ENCODE peak calls at places on chromosomes 16 and 17, in six cellular contexts. N, W, J, Y, D and T are unnamed samples.

GRCh38 chr17:30958187-30958586 is 12.7 kb upstream of the RNF135 start:
- DNase-seq in N (no peak), W (no peak), J (no peak), Y (no peak), D (no peak), T (peak)

GRCh38 chr17:31390426-31390747 is 1.1 kb upstream of the RAB11FIP4 start:
- DNase-seq in N (no peak), W (no peak), J (no peak), Y (no peak), D (no peak), T (no peak)

GRCh38 chr16:47712276-47713224 is 251.4 kb downstream of the PHKB start:
- DNase-seq in N (no peak), W (no peak), J (no peak), Y (no peak), D (no peak), T (no peak)

GRCh38 chr16:15041260-15042011 is 14.4 kb downstream of the NTAN1 start:
- DNase-seq in N (no peak), W (peak), J (no peak), Y (no peak), D (no peak), T (no peak)

GRCh38 chr17:59165933-59166342 is 10.4 kb downstream of the PRR11 start:
- DNase-seq in N (peak), W (peak), J (peak), Y (peak), D (peak), T (peak)

GRCh38 chr17:3318336-3318735 is 20.2 kb upstream of the OR3A1 start:
- DNase-seq in N (peak), W (no peak), J (no peak), Y (no peak), D (no peak), T (no peak)

GRCh38 chr16:58099097-58099955 is 29.9 kb downstream of the CFAP20 start:
- DNase-seq in N (no peak), W (no peak), J (no peak), Y (no peak), D (no peak), T (no peak)

GRCh38 chr16:17566075-17566474 is 95.3 kb upstream of the XYLT1 start:
- DNase-seq in N (no peak), W (no peak), J (no peak), Y (no peak), D (no peak), T (no peak)

GRCh38 chr17:28758411-28759121 is 14.8 kb downstream of the TRAF4 start:
- DNase-seq in N (no peak), W (no peak), J (no peak), Y (no peak), D (no peak), T (no peak)

GRCh38 chr16:8686031-8686621 is 11.7 kb downstream of the ABAT start:
- DNase-seq in N (no peak), W (no peak), J (no peak), Y (no peak), D (no peak), T (no peak)

GRCh38 chr17:70021726-70022125 is 53.3 kb upstream of the KCNJ16 start:
- DNase-seq in N (no peak), W (no peak), J (peak), Y (no peak), D (no peak), T (no peak)

GRCh38 chr17:68455756-68456528 is 1.4 kb downstream of the WIPI1 start:
- DNase-seq in N (peak), W (no peak), J (no peak), Y (peak), D (no peak), T (peak)

GRCh38 chr17:40095944-40096791 is 4.2 kb downstream of the NR1D1 start:
- DNase-seq in N (no peak), W (no peak), J (no peak), Y (no peak), D (peak), T (no peak)

GRCh38 chr17:31388770-31389672 is 2.5 kb upstream of the RAB11FIP4 start:
- DNase-seq in N (no peak), W (peak), J (peak), Y (no peak), D (no peak), T (peak)

DNA sequence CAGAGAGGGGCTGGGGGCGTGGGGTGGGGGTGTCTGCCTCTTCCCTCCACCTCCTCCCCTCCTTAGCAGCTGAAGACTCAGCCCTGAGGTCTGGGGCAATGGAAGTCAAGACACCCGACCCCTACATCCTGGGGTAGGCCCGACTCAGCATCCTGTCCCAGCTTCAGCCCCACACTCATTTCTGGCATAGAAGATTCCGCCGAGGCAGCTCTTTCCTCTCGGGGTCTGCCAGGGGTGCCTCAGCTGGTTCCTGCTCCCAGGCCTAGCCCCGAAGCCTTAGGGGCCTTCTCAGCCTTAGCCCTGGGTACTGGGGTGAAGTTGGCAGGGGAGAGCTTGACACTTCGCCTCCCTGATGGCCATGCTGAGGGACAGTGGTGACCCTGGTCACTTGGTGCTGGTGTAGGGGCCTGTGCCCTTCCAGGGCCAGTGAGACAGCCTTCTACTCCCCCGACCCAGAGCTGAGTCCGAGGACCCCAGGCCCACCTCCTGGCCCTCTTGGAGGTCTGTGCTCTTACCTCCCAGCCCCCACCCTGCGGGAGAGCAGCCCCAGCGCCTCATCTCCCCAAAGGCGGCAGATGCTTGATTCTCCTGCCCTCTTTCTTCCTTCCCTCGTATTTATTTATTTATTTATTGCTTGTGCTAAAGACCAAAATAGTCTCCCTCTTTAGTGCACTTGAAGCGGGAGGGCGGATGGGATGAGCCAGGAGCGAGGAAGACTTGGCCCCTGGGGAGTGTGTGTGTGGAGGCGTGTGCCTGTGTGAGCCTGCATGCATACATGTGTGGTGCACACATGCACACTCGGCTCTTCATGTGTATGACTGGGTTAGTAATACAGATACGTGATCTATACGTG is 42.5 kb downstream of the KCNJ12 start:
- DNase-seq in N (no peak), W (no peak), J (no peak), Y (no peak), D (no peak), T (no peak)
- TF ChIP-seq MYC in N (no peak), W (no peak), J (no peak), Y (no peak), D (no peak), T (no peak)

GRCh38 chr17:45313419-45313771 is 3.4 kb downstream of the MAP3K14 start:
- DNase-seq in N (no peak), W (no peak), J (no peak), Y (no peak), D (no peak), T (no peak)

GRCh38 chr17:45311406-45311761 is 5.4 kb downstream of the MAP3K14 start:
- DNase-seq in N (no peak), W (no peak), J (no peak), Y (no peak), D (no peak), T (no peak)

GRCh38 chr17:45311762-45312476 is 4.9 kb downstream of the MAP3K14 start:
- DNase-seq in N (peak), W (no peak), J (no peak), Y (peak), D (no peak), T (no peak)

GRCh38 chr17:45313927-45314760 is 2.7 kb downstream of the MAP3K14 start:
- DNase-seq in N (no peak), W (no peak), J (no peak), Y (no peak), D (no peak), T (no peak)

GRCh38 chr17:45312477-45313418 is 4.1 kb downstream of the MAP3K14 start:
- DNase-seq in N (no peak), W (no peak), J (no peak), Y (no peak), D (no peak), T (no peak)
- H3K4me3 ChIP-seq in N (peak), W (no peak), J (no peak), Y (peak), D (peak), T (no peak)

DNA sequence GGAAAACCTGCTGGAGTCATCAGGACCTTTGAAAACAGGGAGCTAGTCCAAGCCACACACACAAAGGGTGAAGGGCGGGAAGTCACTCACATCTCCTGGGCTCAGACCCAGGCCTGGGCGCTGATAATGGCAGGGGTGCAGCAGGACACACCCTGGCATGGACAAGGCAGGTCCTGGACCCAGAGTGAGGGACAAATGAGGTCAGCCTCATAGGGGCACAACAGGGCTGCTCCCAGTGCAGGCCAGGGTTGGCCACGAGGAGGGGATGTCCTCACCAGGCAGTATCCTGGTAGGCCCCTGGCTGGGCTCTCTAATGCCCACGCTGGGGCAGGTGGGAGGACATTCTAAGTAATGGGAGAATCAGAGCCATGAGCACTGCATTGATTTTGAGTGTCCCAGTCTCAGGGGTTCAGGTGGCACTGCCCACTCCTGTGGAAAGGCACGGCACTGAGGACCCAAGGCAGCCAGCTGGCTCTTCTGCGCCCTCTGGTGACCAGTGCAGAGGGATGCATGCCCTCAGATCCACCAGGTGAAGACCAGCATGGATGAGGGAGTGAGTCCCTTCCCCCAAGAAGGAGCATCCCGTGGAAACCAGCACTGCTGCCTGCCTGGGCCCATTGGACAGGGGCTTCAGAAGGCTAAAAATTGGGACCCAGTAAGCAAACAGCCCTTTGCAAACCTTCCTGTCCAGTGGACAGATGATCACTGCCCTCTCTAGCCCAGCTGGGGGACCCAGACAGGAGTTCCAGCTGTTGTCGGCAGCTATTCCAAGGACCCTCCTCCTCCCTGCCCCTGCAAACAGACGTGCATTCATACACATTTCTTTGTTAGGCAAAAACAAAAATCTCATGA is 23.3 kb upstream of the SREBF1 start:
- DNase-seq in N (peak), W (peak), J (peak), Y (peak), D (no peak), T (peak)
- TF ChIP-seq POLR2A in N (no peak), W (no peak), J (no peak), Y (no peak), D (no peak), T (no peak)

GRCh38 chr17:53722407-53722806 is 100.3 kb upstream of the KIF2B start:
- DNase-seq in N (peak), W (no peak), J (no peak), Y (no peak), D (no peak), T (peak)
- TF ChIP-seq MYC in N (no peak), W (no peak), J (no peak), Y (no peak), D (no peak), T (no peak)

DNA sequence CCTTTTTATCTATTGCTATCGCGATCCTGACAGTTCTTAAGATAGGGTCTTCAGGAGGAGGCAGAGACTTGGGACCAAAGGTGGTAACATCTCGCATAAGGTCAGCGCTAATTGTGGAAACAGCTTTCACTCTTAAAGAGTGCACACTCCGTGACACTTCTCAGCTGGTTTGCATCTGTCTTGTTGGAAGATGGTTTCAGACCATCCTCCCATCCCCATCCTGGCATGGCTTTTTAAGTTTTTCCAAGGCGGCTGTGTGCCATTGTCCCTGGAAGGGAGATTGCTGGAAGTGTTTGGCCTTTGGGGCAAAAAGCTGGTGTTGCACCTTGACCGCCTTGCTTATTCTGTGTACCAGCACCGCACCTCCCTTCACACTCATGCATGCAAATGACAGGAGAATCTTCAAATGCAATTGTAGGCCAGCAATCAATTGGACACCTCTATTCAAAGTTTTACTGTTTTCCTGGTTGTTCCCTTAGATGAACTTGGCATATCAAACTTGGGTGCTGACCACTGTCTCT is 1.5 kb downstream of the SOCS7 start:
- DNase-seq in N (no peak), W (no peak), J (no peak), Y (no peak), D (no peak), T (no peak)
- H3K4me3 ChIP-seq in N (peak), W (peak), J (peak), Y (peak), D (peak), T (peak)

GRCh38 chr16:54985156-54985555 is 54.5 kb downstream of the IRX5 start:
- DNase-seq in N (no peak), W (no peak), J (no peak), Y (no peak), D (no peak), T (no peak)
- TF ChIP-seq POLR2A in N (no peak), W (no peak), J (no peak), Y (no peak), D (no peak), T (no peak)

GRCh38 chr17:1736348-1737281 is 6.1 kb upstream of the SERPINF2 start:
- DNase-seq in N (peak), W (peak), J (no peak), Y (peak), D (no peak), T (peak)
- TF ChIP-seq MYC in N (no peak), W (peak), J (no peak), Y (peak), D (no peak), T (no peak)

DNA sequence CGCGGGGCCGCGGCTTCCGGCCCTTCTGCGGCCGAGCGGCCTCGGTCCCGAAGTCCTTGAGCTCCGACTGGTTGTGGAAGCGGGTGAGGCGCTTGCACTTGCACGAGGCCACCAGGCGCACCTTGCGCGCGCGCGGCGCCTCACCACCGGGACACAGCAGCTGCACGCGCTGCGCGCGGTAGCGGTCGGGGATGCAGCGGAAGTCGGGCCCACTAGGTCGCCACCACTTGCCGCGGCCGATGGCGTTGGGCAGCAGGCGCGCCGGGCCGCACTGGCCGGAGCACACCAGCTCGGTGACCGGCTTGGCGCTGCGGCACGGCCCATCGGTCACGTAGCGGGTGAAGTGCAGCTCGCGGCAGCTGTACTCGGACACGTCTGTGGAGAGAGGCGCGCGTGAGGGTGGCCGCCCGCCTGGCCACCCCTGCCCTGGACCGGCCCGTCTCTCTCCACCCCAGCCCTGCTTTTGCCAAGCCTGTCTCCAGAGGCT is 3.2 kb downstream of the SOST start:
- DNase-seq in N (no peak), W (no peak), J (no peak), Y (no peak), D (no peak), T (no peak)
- H3K4me3 ChIP-seq in N (no peak), W (no peak), J (no peak), Y (no peak), D (no peak), T (no peak)

DNA sequence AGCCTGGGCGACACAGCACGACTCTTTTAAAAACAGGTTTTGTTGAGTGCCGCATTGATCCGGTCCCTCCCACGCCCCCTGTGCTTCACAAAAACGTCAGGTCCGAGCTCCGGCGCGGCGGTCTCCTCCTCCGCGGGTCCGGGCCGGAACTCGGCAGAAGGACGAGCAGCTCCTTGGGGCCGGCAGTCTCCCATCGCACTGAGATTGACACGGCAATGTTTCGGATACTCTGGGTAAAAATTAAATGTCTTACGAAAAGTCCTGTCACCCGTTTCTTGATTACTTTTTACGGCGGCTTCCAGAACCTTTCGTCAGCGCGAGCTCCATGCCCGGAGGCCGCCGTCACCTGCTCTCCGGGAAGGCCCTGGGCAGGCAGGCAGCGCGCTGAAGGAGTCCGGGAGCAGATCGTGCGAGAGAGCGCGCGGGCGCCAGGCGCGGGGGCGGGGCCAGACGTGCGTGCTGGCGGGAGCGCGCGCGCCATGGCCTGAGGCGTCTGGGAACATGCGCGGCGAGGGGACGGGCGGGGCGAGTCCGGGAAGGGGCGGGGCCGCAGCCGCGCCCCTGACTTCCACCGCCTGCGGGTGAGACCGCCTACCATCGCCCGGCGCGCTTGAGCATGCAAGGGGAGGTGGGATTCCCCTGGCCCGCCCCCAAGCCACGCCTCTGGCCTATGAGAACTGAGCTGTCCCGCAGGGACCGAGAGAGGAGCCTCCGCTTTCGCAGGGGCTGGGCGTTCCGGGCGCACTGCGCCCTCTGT is 11.7 kb upstream of the SRL start:
- DNase-seq in N (peak), W (peak), J (peak), Y (peak), D (peak), T (peak)
- TF ChIP-seq POLR2A in N (peak), W (peak), J (peak), Y (peak), D (peak), T (peak)